ENCODE peak calls at places on chromosomes 5 and 9, in seven cellular contexts. U is CD8-positive, alpha-beta T cell; L is dorsolateral prefrontal cortex; J is thoracic aorta; Q is neural progenitor cell; Z is progenitor cell of endocrine pancreas; W is AG04450. R is an unnamed sample.

GRCh38 chr9:11235061-11235460 is 622.3 kb upstream of the PTPRD start:
- DNase-seq in L (no peak), Q (no peak), U (no peak), Z (no peak), W (no peak), J (no peak), R (no peak)

GRCh38 chr9:35293381-35293780 is 131.6 kb downstream of the UNC13B start:
- DNase-seq in J (no peak), U (no peak), W (no peak), Q (peak), L (no peak), Z (no peak), R (no peak)

GRCh38 chr5:54959673-54960418 is 25.5 kb downstream of the ESM1 start:
- DNase-seq in W (no peak), Q (peak), L (no peak), U (no peak), Z (no peak), J (no peak), R (no peak)

GRCh38 chr5:144333336-144333920 is 162.8 kb downstream of the KCTD16 start:
- DNase-seq in Q (no peak), Z (no peak), J (no peak), U (no peak), L (no peak), W (no peak), R (no peak)

GRCh38 chr5:90888511-90889324 is 330.1 kb downstream of the ADGRV1 start:
- DNase-seq in Q (no peak), L (no peak), U (no peak), W (no peak), J (no peak), Z (no peak), R (no peak)

GRCh38 chr5:84603557-84604185 is 219.0 kb upstream of the EDIL3 start:
- DNase-seq in W (peak), J (no peak), Z (no peak), U (no peak), Q (no peak), L (no peak), R (no peak)

GRCh38 chr5:78644741-78645300 is 3.8 kb downstream of the LHFPL2 start:
- DNase-seq in Z (no peak), L (no peak), J (no peak), Q (no peak), W (no peak), U (no peak), R (no peak)

GRCh38 chr5:34996236-34996635 is 51.5 kb downstream of the AGXT2 start:
- DNase-seq in L (no peak), Q (no peak), W (no peak), U (no peak), Z (no peak), J (no peak), R (no peak)

GRCh38 chr5:116272281-116272941 is 187.6 kb downstream of the COMMD10 start:
- DNase-seq in Z (no peak), L (no peak), J (no peak), U (no peak), W (no peak), Q (no peak), R (no peak)

GRCh38 chr5:79641414-79641813 is 29.2 kb downstream of the TENT2 start:
- DNase-seq in Z (no peak), U (no peak), J (no peak), Q (no peak), W (no peak), L (no peak), R (no peak)

GRCh38 chr9:119375892-119376291 is 6.7 kb upstream of the BRINP1 start:
- DNase-seq in L (no peak), W (no peak), Q (peak), U (no peak), J (no peak), Z (peak), R (no peak)

GRCh38 chr9:18393340-18394130 is 80.4 kb upstream of the ADAMTSL1 start:
- DNase-seq in Q (no peak), Z (no peak), U (no peak), J (no peak), W (peak), L (no peak), R (no peak)

GRCh38 chr9:32431196-32431595 is 46.8 kb downstream of the ACO1 start:
- DNase-seq in J (no peak), L (no peak), Q (no peak), Z (no peak), U (no peak), W (no peak), R (no peak)

GRCh38 chr9:79858509-79858908 is 286.7 kb downstream of the TLE4 start:
- DNase-seq in J (no peak), U (no peak), Q (no peak), L (no peak), Z (no peak), W (no peak), R (no peak)

GRCh38 chr5:67244345-67244793 is 47.8 kb upstream of the CD180 start:
- DNase-seq in Q (no peak), L (no peak), Z (no peak), J (no peak), U (no peak), W (no peak), R (no peak)

GRCh38 chr5:123204224-123204623 is 115.2 kb downstream of the PRDM6 start:
- DNase-seq in W (no peak), U (no peak), Z (no peak), Q (no peak), J (no peak), L (no peak), R (no peak)

GRCh38 chr9:109452761-109453160 is 45.3 kb downstream of the PTPN3 start:
- DNase-seq in Z (no peak), W (no peak), U (no peak), L (no peak), Q (no peak), J (no peak), R (no peak)

GRCh38 chr9:125374443-125375309 is 113.0 kb downstream of the GAPVD1 start:
- DNase-seq in W (peak), J (no peak), Q (peak), L (peak), Z (peak), U (peak), R (peak)

GRCh38 chr5:125815-126214 is 33.8 kb downstream of the PLEKHG4B start:
- DNase-seq in W (no peak), Z (no peak), Q (no peak), J (no peak), U (no peak), L (no peak), R (no peak)

GRCh38 chr5:166123698-166124097 is 2167.7 kb upstream of the WWC1 start:
- DNase-seq in L (no peak), Q (no peak), U (no peak), Z (no peak), W (no peak), J (no peak), R (no peak)

GRCh38 chr5:142845954-142846398 is 75.8 kb downstream of the ARHGAP26 start:
- DNase-seq in Z (no peak), L (no peak), Q (no peak), U (no peak), W (no peak), J (no peak), R (no peak)
- TF ChIP-seq CTCF in Z (no peak), L (no peak), Q (no peak), U (no peak), W (no peak), J (no peak), R (no peak)

DNA sequence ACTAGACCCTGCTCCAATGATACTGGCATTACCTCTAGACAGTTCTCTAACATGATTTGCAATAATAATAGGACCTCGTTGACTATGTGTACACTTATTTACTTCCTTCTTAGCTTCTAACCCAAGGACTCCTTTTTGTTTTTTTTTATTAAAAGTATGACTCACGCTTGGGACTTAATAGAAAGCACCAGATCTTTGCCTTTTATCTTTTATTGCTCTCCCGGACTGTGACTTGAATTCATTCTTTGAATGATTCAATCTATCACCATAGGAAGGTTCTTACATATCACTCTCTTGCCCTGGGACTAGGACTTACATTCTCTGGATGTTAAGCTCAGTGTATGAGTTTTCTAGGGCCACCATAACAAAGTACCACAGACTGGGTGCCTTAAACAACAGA is 9.0 kb downstream of the C9 start:
- DNase-seq in W (no peak), Z (no peak), L (no peak), Q (no peak), J (no peak), U (no peak), R (no peak)
- TF ChIP-seq CTCF in W (no peak), Z (no peak), L (no peak), Q (no peak), J (no peak), U (no peak), R (no peak)

GRCh38 chr5:113336975-113337374 is 97.8 kb downstream of the TSSK1B start:
- DNase-seq in L (no peak), U (no peak), W (no peak), J (no peak), Z (no peak), Q (peak), R (no peak)
- TF ChIP-seq CTCF in L (peak), U (no peak), W (peak), J (no peak), Z (peak), Q (peak), R (peak)

GRCh38 chr9:128146591-128147120 is 2.6 kb upstream of the LCN2 start:
- DNase-seq in Q (no peak), U (no peak), L (no peak), J (no peak), W (no peak), Z (no peak), R (no peak)
- TF ChIP-seq CTCF in Q (no peak), U (no peak), L (no peak), J (no peak), W (no peak), Z (no peak), R (no peak)

GRCh38 chr9:107239474-107239873 is 43.6 kb upstream of the RAD23B start:
- DNase-seq in U (no peak), W (no peak), Q (peak), Z (no peak), J (no peak), L (no peak), R (no peak)
- TF ChIP-seq CTCF in U (peak), W (peak), Q (peak), Z (no peak), J (no peak), L (no peak), R (peak)

GRCh38 chr5:86542532-86542931 is 75.2 kb upstream of the COX7C start:
- DNase-seq in W (no peak), J (no peak), Z (no peak), Q (no peak), U (no peak), L (no peak), R (no peak)

GRCh38 chr5:86546050-86546449 is 71.7 kb upstream of the COX7C start:
- DNase-seq in Q (no peak), J (no peak), L (no peak), Z (no peak), U (no peak), W (no peak), R (no peak)

GRCh38 chr5:86546582-86546981 is 71.2 kb upstream of the COX7C start:
- DNase-seq in Z (no peak), Q (no peak), W (no peak), U (no peak), L (no peak), J (no peak), R (no peak)
- TF ChIP-seq CTCF in Z (no peak), Q (no peak), W (no peak), U (no peak), L (no peak), J (no peak), R (no peak)

GRCh38 chr9:120532891-120533290 is 47.1 kb downstream of the CDK5RAP2 start:
- DNase-seq in U (no peak), W (no peak), J (no peak), Z (no peak), L (no peak), Q (no peak), R (no peak)

GRCh38 chr9:120528834-120529233 is 51.1 kb downstream of the CDK5RAP2 start:
- DNase-seq in L (no peak), J (no peak), W (no peak), Q (no peak), U (no peak), Z (no peak), R (no peak)

GRCh38 chr9:120532475-120532874 is 47.5 kb downstream of the CDK5RAP2 start:
- DNase-seq in W (no peak), Q (no peak), U (no peak), L (no peak), J (no peak), Z (no peak), R (no peak)

GRCh38 chr9:120534266-120534665 is 45.7 kb downstream of the CDK5RAP2 start:
- DNase-seq in Q (peak), L (no peak), Z (no peak), J (no peak), U (no peak), W (no peak), R (no peak)

DNA sequence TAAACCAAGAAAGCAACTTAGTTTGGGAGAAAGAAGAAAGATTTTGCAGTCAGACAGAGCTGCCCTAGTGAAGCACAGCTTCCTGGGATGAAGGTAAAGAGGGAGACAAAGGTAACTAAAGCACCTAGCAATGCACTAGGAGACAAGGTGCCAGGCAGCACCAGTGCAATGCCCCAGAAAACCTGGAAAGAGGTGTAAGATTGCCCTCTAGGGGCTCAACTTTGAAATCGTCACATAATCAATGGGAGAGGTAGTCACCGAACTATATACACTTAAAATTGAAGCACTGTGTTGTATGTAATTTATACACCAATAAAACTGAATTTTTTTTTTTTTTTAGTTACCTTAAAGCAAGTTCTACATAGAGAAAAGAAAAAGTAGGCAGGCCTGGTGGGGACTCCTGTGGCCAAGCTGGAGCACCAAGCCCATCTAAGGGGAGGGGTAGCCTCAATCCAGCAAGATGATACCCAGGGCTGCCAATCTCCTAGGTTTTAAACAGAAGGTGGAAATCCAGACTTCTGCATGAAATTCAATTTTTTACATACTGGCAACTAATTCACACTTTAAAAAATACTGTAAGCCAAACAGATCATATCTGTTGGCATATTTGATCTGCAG is 48.2 kb downstream of the CDK5RAP2 start:
- DNase-seq in L (no peak), Z (no peak), J (no peak), W (no peak), Q (peak), U (no peak), R (no peak)
- TF ChIP-seq CTCF in L (peak), Z (peak), J (no peak), W (peak), Q (peak), U (no peak), R (peak)

GRCh38 chr5:149322518-149322917 is 22.8 kb upstream of the GRPEL2 start:
- DNase-seq in J (no peak), Z (no peak), L (no peak), Q (no peak), W (no peak), U (no peak), R (no peak)
- TF ChIP-seq CTCF in J (no peak), Z (no peak), L (no peak), Q (no peak), W (no peak), U (no peak), R (no peak)

GRCh38 chr9:72327631-72328030 is 37.4 kb downstream of the ZFAND5 start:
- DNase-seq in W (no peak), Z (no peak), J (no peak), U (no peak), L (no peak), Q (no peak), R (peak)

GRCh38 chr9:72337286-72337685 is 27.7 kb downstream of the ZFAND5 start:
- DNase-seq in L (no peak), Z (no peak), U (no peak), Q (no peak), W (no peak), J (no peak), R (no peak)

GRCh38 chr9:72334658-72335337 is 30.2 kb downstream of the ZFAND5 start:
- DNase-seq in W (no peak), Q (no peak), J (no peak), U (no peak), Z (no peak), L (no peak), R (no peak)

GRCh38 chr9:72333758-72334157 is 31.2 kb downstream of the ZFAND5 start:
- DNase-seq in W (no peak), L (no peak), Z (no peak), U (no peak), J (no peak), Q (peak), R (no peak)

GRCh38 chr9:72332351-72332750 is 32.7 kb downstream of the ZFAND5 start:
- DNase-seq in U (no peak), L (no peak), Z (no peak), J (no peak), W (no peak), Q (no peak), R (no peak)
- TF ChIP-seq CTCF in U (no peak), L (no peak), Z (no peak), J (no peak), W (no peak), Q (no peak), R (no peak)

DNA sequence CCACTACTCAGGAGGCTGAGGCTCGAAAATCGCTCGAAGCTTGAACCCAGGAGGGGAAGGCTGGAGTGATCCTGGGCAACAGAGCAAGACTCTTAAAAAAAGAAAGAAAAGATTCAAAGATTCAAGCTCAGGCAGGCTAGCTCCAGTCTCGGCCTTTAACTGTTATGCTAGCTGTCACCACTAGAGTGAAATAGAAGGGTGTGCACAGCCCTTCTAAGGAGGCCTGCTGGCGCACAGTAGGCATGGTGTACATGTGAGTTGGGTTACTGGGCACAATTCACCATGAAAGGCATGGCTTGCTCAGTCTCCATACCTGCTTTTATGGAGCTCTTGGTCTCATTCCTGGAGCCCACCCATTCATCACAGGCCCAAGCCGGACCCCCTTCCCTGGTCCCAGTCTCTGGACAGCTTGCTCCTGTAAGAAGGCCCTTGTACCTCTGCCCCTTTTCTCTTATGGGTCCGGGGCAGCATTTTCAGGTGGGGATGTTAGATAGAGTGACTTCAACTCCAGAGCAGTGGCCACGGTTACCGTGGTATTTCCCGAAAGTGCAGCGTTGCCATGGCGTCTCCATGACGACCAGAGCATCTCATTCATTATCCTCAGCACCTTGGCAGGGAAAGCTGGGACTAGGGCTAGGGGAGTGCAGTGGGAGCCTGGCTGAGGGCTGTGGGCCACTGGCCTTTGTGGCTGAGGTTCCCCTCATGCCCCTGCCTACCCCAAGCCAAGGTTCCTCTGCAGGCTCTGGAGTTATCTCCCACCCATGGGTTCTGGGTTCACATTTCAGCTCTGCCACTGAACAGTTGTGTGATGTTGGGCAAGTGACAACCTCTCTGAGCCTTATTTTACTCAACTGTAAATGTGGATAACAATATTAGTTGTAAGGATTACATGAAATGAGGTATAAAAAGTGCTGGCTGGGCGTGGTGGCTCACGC is 5.7 kb downstream of the NDST1 start:
- DNase-seq in U (no peak), L (peak), Q (no peak), W (no peak), J (no peak), Z (no peak), R (no peak)
- TF ChIP-seq CTCF in U (no peak), L (peak), Q (peak), W (peak), J (no peak), Z (peak), R (no peak)